ENCODE peak calls at places on chromosomes 7 and 10, in nine cellular contexts. Y, E, U, W, M, G, K, A and B are unnamed samples.

GRCh38 chr10:117409549-117410283 is 34.5 kb upstream of the PDZD8 start:
- DNase-seq in Y (no peak), E (no peak), U (no peak), W (no peak), M (no peak), G (no peak), K (no peak), A (no peak), B (no peak)

GRCh38 chr7:42734568-42734967 is 177.3 kb downstream of the C7orf25 start:
- DNase-seq in Y (no peak), E (no peak), U (no peak), W (peak), M (no peak), G (no peak), K (no peak), A (no peak), B (no peak)

GRCh38 chr10:98376485-98376884 is 38.5 kb downstream of the PYROXD2 start:
- DNase-seq in Y (no peak), E (no peak), U (no peak), W (no peak), M (no peak), G (no peak), K (no peak), A (no peak), B (peak)

GRCh38 chr7:13920053-13920697 is 69.3 kb downstream of the ETV1 start:
- DNase-seq in Y (peak), E (no peak), U (no peak), W (peak), M (no peak), G (no peak), K (peak), A (no peak), B (peak)

GRCh38 chr7:51141451-51141971 is 175.1 kb downstream of the COBL start:
- DNase-seq in Y (peak), E (no peak), U (no peak), W (peak), M (peak), G (no peak), K (peak), A (no peak), B (peak)

GRCh38 chr10:95445223-95445836 is 115.8 kb downstream of the SORBS1 start:
- DNase-seq in Y (no peak), E (no peak), U (no peak), W (peak), M (no peak), G (no peak), K (no peak), A (no peak), B (no peak)

GRCh38 chr10:131205556-131205955 is 106.0 kb downstream of the TCERG1L start:
- DNase-seq in Y (no peak), E (peak), U (no peak), W (no peak), M (no peak), G (no peak), K (no peak), A (no peak), B (no peak)

GRCh38 chr7:38585551-38585950 is 45.6 kb downstream of the AMPH start:
- DNase-seq in Y (no peak), E (no peak), U (no peak), W (no peak), M (no peak), G (no peak), K (no peak), A (no peak), B (no peak)